ENCODE peak calls at places on chromosome 7, in seven cellular contexts. One of them, this sample, is unnamed.

GRCh38 chr7:48518092-48518491 is 346.8 kb downstream of the ABCA13 start:
- ATAC-seq in naive thymus-derived CD4-positive, alpha-beta T cell: no peak
- ATAC-seq in HCT116: no peak
- ATAC-seq in A549: no peak
- ATAC-seq in activated T-cell treated with anti-CD3 and anti-CD28 coated beads, Interleukin-2, amount 50 U/mL, for 4 hours: no peak
- ATAC-seq in naive thymus-derived CD8-positive, alpha-beta T cell: no peak
- ATAC-seq in GM23338: no peak
- ATAC-seq in this sample: no peak

GRCh38 chr7:23196306-23196705 is 14.5 kb downstream of the NUP42 start:
- ATAC-seq in naive thymus-derived CD4-positive, alpha-beta T cell: no peak
- ATAC-seq in HCT116: no peak
- ATAC-seq in A549: no peak
- ATAC-seq in activated T-cell treated with anti-CD3 and anti-CD28 coated beads, Interleukin-2, amount 50 U/mL, for 4 hours: no peak
- ATAC-seq in naive thymus-derived CD8-positive, alpha-beta T cell: no peak
- ATAC-seq in GM23338: no peak
- ATAC-seq in this sample: no peak

GRCh38 chr7:120691915-120692314 is 166.0 kb downstream of the TSPAN12 start:
- ATAC-seq in naive thymus-derived CD4-positive, alpha-beta T cell: no peak
- ATAC-seq in HCT116: no peak
- ATAC-seq in A549: no peak
- ATAC-seq in activated T-cell treated with anti-CD3 and anti-CD28 coated beads, Interleukin-2, amount 50 U/mL, for 4 hours: no peak
- ATAC-seq in naive thymus-derived CD8-positive, alpha-beta T cell: no peak
- ATAC-seq in GM23338: peak; percentile 67
- ATAC-seq in this sample: no peak

GRCh38 chr7:140876519-140877248 is 48.0 kb downstream of the BRAF start:
- ATAC-seq in naive thymus-derived CD4-positive, alpha-beta T cell: no peak
- ATAC-seq in HCT116: no peak
- ATAC-seq in A549: no peak
- ATAC-seq in activated T-cell treated with anti-CD3 and anti-CD28 coated beads, Interleukin-2, amount 50 U/mL, for 4 hours: peak; percentile 65
- ATAC-seq in naive thymus-derived CD8-positive, alpha-beta T cell: no peak
- ATAC-seq in GM23338: no peak
- ATAC-seq in this sample: peak; percentile 70

GRCh38 chr7:98745722-98746318 is 124.0 kb downstream of the TMEM130 start:
- ATAC-seq in naive thymus-derived CD4-positive, alpha-beta T cell: peak; percentile 66
- ATAC-seq in HCT116: peak; percentile 96
- ATAC-seq in A549: peak; percentile 74
- ATAC-seq in activated T-cell treated with anti-CD3 and anti-CD28 coated beads, Interleukin-2, amount 50 U/mL, for 4 hours: no peak
- ATAC-seq in naive thymus-derived CD8-positive, alpha-beta T cell: no peak
- ATAC-seq in GM23338: peak; percentile 87
- ATAC-seq in this sample: no peak

GRCh38 chr7:95365151-95365550 is 31.0 kb downstream of the PON3 start:
- ATAC-seq in naive thymus-derived CD4-positive, alpha-beta T cell: no peak
- ATAC-seq in HCT116: no peak
- ATAC-seq in A549: no peak
- ATAC-seq in activated T-cell treated with anti-CD3 and anti-CD28 coated beads, Interleukin-2, amount 50 U/mL, for 4 hours: no peak
- ATAC-seq in naive thymus-derived CD8-positive, alpha-beta T cell: no peak
- ATAC-seq in GM23338: no peak
- ATAC-seq in this sample: peak; percentile 28

GRCh38 chr7:18638594-18639452 is 143.3 kb downstream of the HDAC9 start:
- ATAC-seq in naive thymus-derived CD4-positive, alpha-beta T cell: peak; percentile 71
- ATAC-seq in HCT116: no peak
- ATAC-seq in A549: no peak
- ATAC-seq in activated T-cell treated with anti-CD3 and anti-CD28 coated beads, Interleukin-2, amount 50 U/mL, for 4 hours: peak; percentile 61
- ATAC-seq in naive thymus-derived CD8-positive, alpha-beta T cell: no peak
- ATAC-seq in GM23338: no peak
- ATAC-seq in this sample: no peak

GRCh38 chr7:91288208-91288824 is 24.1 kb downstream of the FZD1 start:
- ATAC-seq in naive thymus-derived CD4-positive, alpha-beta T cell: peak; percentile 48
- ATAC-seq in HCT116: peak; percentile 84
- ATAC-seq in A549: peak; percentile 70
- ATAC-seq in activated T-cell treated with anti-CD3 and anti-CD28 coated beads, Interleukin-2, amount 50 U/mL, for 4 hours: no peak
- ATAC-seq in naive thymus-derived CD8-positive, alpha-beta T cell: no peak
- ATAC-seq in GM23338: peak; percentile 90
- ATAC-seq in this sample: peak; percentile 53

GRCh38 chr7:47601119-47601880 is 19.4 kb upstream of the TNS3 start:
- ATAC-seq in naive thymus-derived CD4-positive, alpha-beta T cell: peak; percentile 60
- ATAC-seq in HCT116: peak; percentile 12
- ATAC-seq in A549: peak; percentile 72
- ATAC-seq in activated T-cell treated with anti-CD3 and anti-CD28 coated beads, Interleukin-2, amount 50 U/mL, for 4 hours: no peak
- ATAC-seq in naive thymus-derived CD8-positive, alpha-beta T cell: no peak
- ATAC-seq in GM23338: no peak
- ATAC-seq in this sample: peak; percentile 90

GRCh38 chr7:143279186-143280098 is 5.3 kb upstream of the TMEM139 start:
- ATAC-seq in naive thymus-derived CD4-positive, alpha-beta T cell: peak; percentile 83
- ATAC-seq in HCT116: peak; percentile 66
- ATAC-seq in A549: peak; percentile 56
- ATAC-seq in activated T-cell treated with anti-CD3 and anti-CD28 coated beads, Interleukin-2, amount 50 U/mL, for 4 hours: peak; percentile 74
- ATAC-seq in naive thymus-derived CD8-positive, alpha-beta T cell: peak; percentile 84
- ATAC-seq in GM23338: no peak
- ATAC-seq in this sample: peak; percentile 67

GRCh38 chr7:106568680-106569499 is 92.1 kb downstream of the CCDC71L start:
- ATAC-seq in naive thymus-derived CD4-positive, alpha-beta T cell: peak; percentile 32
- ATAC-seq in HCT116: no peak
- ATAC-seq in A549: no peak
- ATAC-seq in activated T-cell treated with anti-CD3 and anti-CD28 coated beads, Interleukin-2, amount 50 U/mL, for 4 hours: peak; percentile 80
- ATAC-seq in naive thymus-derived CD8-positive, alpha-beta T cell: no peak
- ATAC-seq in GM23338: peak; percentile 39
- ATAC-seq in this sample: no peak

GRCh38 chr7:132234751-132235150 is 341.5 kb downstream of the PLXNA4 start:
- ATAC-seq in naive thymus-derived CD4-positive, alpha-beta T cell: no peak
- ATAC-seq in HCT116: no peak
- ATAC-seq in A549: no peak
- ATAC-seq in activated T-cell treated with anti-CD3 and anti-CD28 coated beads, Interleukin-2, amount 50 U/mL, for 4 hours: no peak
- ATAC-seq in naive thymus-derived CD8-positive, alpha-beta T cell: no peak
- ATAC-seq in GM23338: no peak
- ATAC-seq in this sample: no peak

GRCh38 chr7:51242007-51242691 is 74.5 kb downstream of the COBL start:
- ATAC-seq in naive thymus-derived CD4-positive, alpha-beta T cell: no peak
- ATAC-seq in HCT116: peak; percentile 38
- ATAC-seq in A549: no peak
- ATAC-seq in activated T-cell treated with anti-CD3 and anti-CD28 coated beads, Interleukin-2, amount 50 U/mL, for 4 hours: no peak
- ATAC-seq in naive thymus-derived CD8-positive, alpha-beta T cell: no peak
- ATAC-seq in GM23338: no peak
- ATAC-seq in this sample: no peak

GRCh38 chr7:94655562-94655883 is 410 bp downstream of the SGCE start:
- ATAC-seq in naive thymus-derived CD4-positive, alpha-beta T cell: no peak
- ATAC-seq in HCT116: no peak
- ATAC-seq in A549: no peak
- ATAC-seq in activated T-cell treated with anti-CD3 and anti-CD28 coated beads, Interleukin-2, amount 50 U/mL, for 4 hours: no peak
- ATAC-seq in naive thymus-derived CD8-positive, alpha-beta T cell: no peak
- ATAC-seq in GM23338: peak; percentile 18
- ATAC-seq in this sample: no peak

GRCh38 chr7:91345449-91345848 is 81.2 kb downstream of the FZD1 start:
- ATAC-seq in naive thymus-derived CD4-positive, alpha-beta T cell: no peak
- ATAC-seq in HCT116: no peak
- ATAC-seq in A549: no peak
- ATAC-seq in activated T-cell treated with anti-CD3 and anti-CD28 coated beads, Interleukin-2, amount 50 U/mL, for 4 hours: no peak
- ATAC-seq in naive thymus-derived CD8-positive, alpha-beta T cell: no peak
- ATAC-seq in GM23338: no peak
- ATAC-seq in this sample: peak; percentile 84

GRCh38 chr7:7257899-7258692 is 75.8 kb downstream of the C1GALT1 start:
- ATAC-seq in naive thymus-derived CD4-positive, alpha-beta T cell: peak; percentile 60
- ATAC-seq in HCT116: no peak
- ATAC-seq in A549: no peak
- ATAC-seq in activated T-cell treated with anti-CD3 and anti-CD28 coated beads, Interleukin-2, amount 50 U/mL, for 4 hours: peak; percentile 53
- ATAC-seq in naive thymus-derived CD8-positive, alpha-beta T cell: peak; percentile 56
- ATAC-seq in GM23338: no peak
- ATAC-seq in this sample: peak; percentile 91

GRCh38 chr7:39741942-39742623 is 118.7 kb downstream of the RALA start:
- ATAC-seq in naive thymus-derived CD4-positive, alpha-beta T cell: peak; percentile 83
- ATAC-seq in HCT116: peak; percentile 91
- ATAC-seq in A549: peak; percentile 80
- ATAC-seq in activated T-cell treated with anti-CD3 and anti-CD28 coated beads, Interleukin-2, amount 50 U/mL, for 4 hours: peak; percentile 32
- ATAC-seq in naive thymus-derived CD8-positive, alpha-beta T cell: peak; percentile 84
- ATAC-seq in GM23338: peak; percentile 94
- ATAC-seq in this sample: no peak

GRCh38 chr7:20684581-20684980 is 69.1 kb downstream of the ABCB5 start:
- ATAC-seq in naive thymus-derived CD4-positive, alpha-beta T cell: no peak
- ATAC-seq in HCT116: no peak
- ATAC-seq in A549: no peak
- ATAC-seq in activated T-cell treated with anti-CD3 and anti-CD28 coated beads, Interleukin-2, amount 50 U/mL, for 4 hours: no peak
- ATAC-seq in naive thymus-derived CD8-positive, alpha-beta T cell: no peak
- ATAC-seq in GM23338: no peak
- ATAC-seq in this sample: no peak

This sample was measured in stimulated activated memory B cell treated with anti-CD40 and anti-IgM and Interleukin-4, amounts not matched to agents 10 μg/mL and 1 μg/mL and 100 μg/mL, for 72 hours.